ENCODE peak calls at places on chromosomes 3 and 15, in nine cellular contexts. O is left lung, S is psoas muscle, K is suprapubic skin, M is uterus, L is K562, X is lower lobe of right lung, D is astrocyte, B is breast epithelium. V is an unnamed sample.

GRCh38 chr3:175861916-175862315 is 1002.8 kb downstream of the NAALADL2 start:
- DNase-seq in O (no peak), S (no peak), K (no peak), M (no peak), L (no peak), X (no peak), D (no peak), B (no peak), V (no peak)

GRCh38 chr15:70362911-70363310 is 265.2 kb upstream of the TLE3 start:
- DNase-seq in O (peak; percentile 78), S (peak; percentile 29), K (peak; percentile 77), M (no peak), L (peak; percentile 24), X (no peak), D (peak; percentile 10), B (no peak), V (no peak)

GRCh38 chr3:52555056-52555455 is 18.7 kb downstream of the UQCC5 start:
- DNase-seq in O (no peak), S (no peak), K (no peak), M (no peak), L (no peak), X (no peak), D (no peak), B (no peak), V (no peak)

GRCh38 chr15:77017091-77017660 is 22.2 kb downstream of the PSTPIP1 start:
- DNase-seq in O (peak; percentile 47), S (no peak), K (no peak), M (no peak), L (no peak), X (no peak), D (no peak), B (no peak), V (no peak)

GRCh38 chr3:41434781-41435180 is 235.5 kb downstream of the CTNNB1 start:
- DNase-seq in O (no peak), S (no peak), K (no peak), M (no peak), L (no peak), X (no peak), D (peak; percentile 33), B (no peak), V (no peak)

GRCh38 chr3:141878812-141879211 is 2.4 kb downstream of the ATP1B3 start:
- DNase-seq in O (no peak), S (no peak), K (no peak), M (no peak), L (no peak), X (no peak), D (no peak), B (no peak), V (no peak)

GRCh38 chr3:196192036-196193001 is 18.9 kb downstream of the ZDHHC19 start:
- DNase-seq in O (peak; percentile 86), S (peak; percentile 48), K (no peak), M (no peak), L (peak; percentile 56), X (peak; percentile 68), D (no peak), B (no peak), V (no peak)

GRCh38 chr15:44726136-44726535 is 10.2 kb upstream of the TRIM69 start:
- DNase-seq in O (no peak), S (no peak), K (no peak), M (no peak), L (no peak), X (no peak), D (peak; percentile 6), B (no peak), V (no peak)

GRCh38 chr3:194056731-194057415 is 79.1 kb upstream of the HES1 start:
- DNase-seq in O (no peak), S (no peak), K (no peak), M (no peak), L (no peak), X (no peak), D (no peak), B (no peak), V (no peak)

GRCh38 chr3:194058189-194058571 is 77.8 kb upstream of the HES1 start:
- DNase-seq in O (peak; percentile 84), S (peak; percentile 69), K (no peak), M (peak; percentile 38), L (peak; percentile 27), X (peak; percentile 64), D (peak; percentile 61), B (no peak), V (no peak)

GRCh38 chr3:194054941-194055340 is 81.0 kb upstream of the HES1 start:
- DNase-seq in O (no peak), S (no peak), K (no peak), M (no peak), L (no peak), X (no peak), D (no peak), B (no peak), V (no peak)

GRCh38 chr3:194054540-194054939 is 81.4 kb upstream of the HES1 start:
- DNase-seq in O (no peak), S (no peak), K (no peak), M (no peak), L (no peak), X (no peak), D (no peak), B (no peak), V (no peak)

DNA sequence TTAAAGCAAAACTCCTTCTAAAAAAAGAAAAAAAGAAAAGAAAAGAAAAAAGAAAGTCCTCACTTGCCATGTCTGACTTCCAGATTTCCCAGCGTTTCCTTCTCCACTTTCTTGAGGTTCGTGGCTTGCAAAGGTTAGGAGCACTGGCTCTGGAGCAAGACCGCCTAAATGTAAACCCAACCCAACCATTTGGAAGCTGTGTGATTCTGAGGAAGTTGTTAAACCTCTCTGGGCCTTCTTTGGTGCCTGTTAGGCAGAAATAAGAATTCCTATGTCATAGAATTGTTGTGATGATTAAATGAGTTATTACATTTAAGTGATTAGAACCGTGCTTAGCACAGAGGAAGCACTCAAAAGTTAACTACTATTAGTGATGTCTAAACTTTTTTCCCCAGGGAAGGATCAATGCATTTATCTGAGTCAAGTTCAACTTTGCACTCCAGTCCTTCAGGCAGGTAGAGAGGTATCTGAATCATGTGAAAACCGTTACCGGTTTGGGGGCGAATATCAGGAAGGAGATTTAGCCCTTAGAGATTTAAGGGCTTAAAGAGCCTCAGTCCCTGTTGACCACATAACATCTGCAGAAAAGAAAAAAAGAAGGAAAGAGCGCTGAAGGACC is 78.3 kb upstream of the HES1 start:
- DNase-seq in O (no peak), S (no peak), K (no peak), M (no peak), L (no peak), X (no peak), D (no peak), B (no peak), V (no peak)
- H3K4me3 ChIP-seq in O (peak overlapping the region; percentile 10), S (peak overlapping the region; percentile 53), K (peak overlapping the region; percentile 45), M (peak overlapping the region; percentile 29), L (no peak overlapping the region), X (peak overlapping the region; percentile 40), D (peak overlapping the region; percentile 12), B (peak overlapping the region; percentile 45), V (peak overlapping the region; percentile 54)

DNA sequence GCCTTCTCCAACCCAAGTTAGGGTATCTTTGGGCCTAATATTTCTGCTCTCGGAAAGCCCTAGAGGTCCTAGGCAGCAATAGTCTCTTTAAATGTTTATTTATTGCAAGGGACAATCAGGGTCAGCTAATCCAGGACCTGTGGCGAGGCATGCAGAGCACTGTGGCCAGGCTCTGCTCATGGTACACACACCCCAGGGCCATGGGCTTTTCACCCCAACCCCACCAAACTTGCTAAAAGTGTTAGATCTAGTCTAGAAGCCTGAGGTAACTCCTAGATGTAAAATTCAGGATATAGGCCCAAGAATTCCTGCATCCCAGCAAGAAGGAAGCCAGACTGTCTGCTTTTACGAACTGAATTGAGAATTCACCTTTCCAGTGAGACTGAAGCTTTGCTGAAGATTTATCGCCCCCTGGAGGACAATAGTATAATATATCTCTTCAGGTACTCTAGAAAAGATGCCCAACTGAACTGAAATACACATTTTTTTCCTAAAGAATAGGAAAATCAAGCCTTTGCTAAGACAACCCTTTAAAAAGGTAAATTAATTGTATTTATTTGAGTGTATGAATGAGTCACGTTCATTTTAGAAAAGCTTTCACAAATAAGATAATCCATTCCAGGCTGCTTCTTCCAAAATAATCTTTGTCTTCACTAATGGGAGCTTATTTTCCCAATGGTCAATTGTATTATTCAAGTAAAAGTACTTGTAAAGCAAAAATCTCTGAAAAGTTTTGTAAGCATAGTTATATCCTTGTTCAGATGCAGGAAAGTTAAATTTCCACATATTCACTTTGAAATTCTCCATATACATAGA is 89.8 kb downstream of the LRRC3B start:
- DNase-seq in O (no peak), S (no peak), K (no peak), M (no peak), L (peak; percentile 38), X (no peak), D (no peak), B (no peak), V (no peak)
- TF ChIP-seq CTCF in O (peak; percentile 40), S (peak; percentile 74), K (no peak), M (peak; percentile 48), L (peak; percentile 48), X (peak; percentile 59), D (peak; percentile 46), B (peak; percentile 63), V (peak; percentile 54)

DNA sequence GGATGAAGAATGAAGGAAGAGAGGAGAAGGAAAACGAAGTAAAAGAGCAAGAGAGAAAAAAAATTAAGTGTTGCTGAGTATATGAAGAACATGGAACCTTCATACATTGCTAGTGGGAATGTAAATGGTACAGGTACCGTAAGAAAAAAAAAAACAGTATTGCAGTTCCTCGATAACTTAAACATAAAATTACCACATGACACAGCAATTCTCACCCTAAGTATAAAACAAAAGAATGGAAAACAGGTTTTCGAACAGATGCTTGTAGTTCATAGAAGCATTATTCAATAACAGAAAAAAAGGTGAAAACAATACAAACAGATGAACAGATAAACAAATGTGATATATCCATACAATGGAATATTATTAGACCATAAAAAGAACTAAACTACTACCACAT is 51.6 kb downstream of the SENP7 start:
- DNase-seq in O (no peak), S (no peak), K (no peak), M (no peak), L (no peak), X (no peak), D (no peak), B (no peak), V (no peak)
- H3K4me1 ChIP-seq in O (no peaks in the 10 kb centered on the region), S (no peaks in the 10 kb centered on the region), K (no peaks in the 10 kb centered on the region), M (no peaks in the 10 kb centered on the region), L (no peaks in the 10 kb centered on the region), X (no peaks in the 10 kb centered on the region), D (no peaks in the 10 kb centered on the region), B (no peaks in the 10 kb centered on the region), V (no peaks in the 10 kb centered on the region)

GRCh38 chr3:112976001-112976400 is 1.1 kb upstream of the CD200R1 start:
- DNase-seq in O (no peak), S (no peak), K (no peak), M (no peak), L (no peak), X (no peak), D (no peak), B (no peak), V (no peak)

GRCh38 chr3:112974894-112975293 is at the start of gene CD200R1:
- DNase-seq in O (no peak), S (no peak), K (no peak), M (no peak), L (no peak), X (no peak), D (no peak), B (no peak), V (no peak)

GRCh38 chr3:112972158-112972557 is 2.7 kb downstream of the CD200R1 start:
- DNase-seq in O (no peak), S (no peak), K (no peak), M (no peak), L (no peak), X (no peak), D (no peak), B (no peak), V (no peak)

GRCh38 chr3:112973325-112974177 is 1.4 kb downstream of the CD200R1 start:
- DNase-seq in O (no peak), S (no peak), K (no peak), M (no peak), L (no peak), X (no peak), D (no peak), B (no peak), V (no peak)

DNA sequence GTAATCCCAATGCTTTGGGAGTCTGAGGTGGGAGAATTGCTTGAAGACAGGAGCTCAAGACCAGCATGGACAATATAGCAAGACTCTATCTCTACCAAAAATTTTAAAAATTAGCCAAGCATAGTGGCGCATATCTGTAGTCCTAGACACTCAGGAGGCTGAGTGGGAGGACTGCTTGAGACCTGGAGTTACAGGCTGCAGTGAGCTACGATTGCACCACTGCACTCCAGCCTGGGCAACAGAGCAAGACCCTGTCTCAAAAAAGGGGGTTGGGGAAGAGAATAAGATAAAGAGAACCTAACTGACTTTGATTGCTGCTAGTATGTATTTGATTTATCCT is 755 bp downstream of the CD200R1 start:
- DNase-seq in O (no peak), S (no peak), K (no peak), M (no peak), L (no peak), X (no peak), D (no peak), B (no peak), V (no peak)
- H3K4me3 ChIP-seq in O (peak overlapping the region; percentile 17), S (peak overlapping the region; percentile 39), K (peak overlapping the region; percentile 23), M (no peak overlapping the region), L (no peak overlapping the region), X (peak overlapping the region; percentile 28), D (no peak overlapping the region), B (peak overlapping the region; percentile 13), V (peak overlapping the region; percentile 11)